ENCODE peak calls at places on chromosomes 7 and 10, in nine cellular contexts. Y is fibroblast of pulmonary artery, J is B cell, Q is fibroblast of lung, N is endothelial cell of umbilical vein, H is RWPE1, B is hepatocyte, C is foreskin keratinocyte, X is astrocyte of the spinal cord. F is an unnamed sample.

GRCh38 chr7:115332691-115333090 is 410.8 kb downstream of the MDFIC start:
- DNase-seq in Y (peak; percentile 4), J (no peak), Q (no peak), N (no peak), H (no peak), B (no peak), C (no peak), X (no peak), F (no peak)

GRCh38 chr7:155009570-155010157 is 6.7 kb upstream of the PAXIP1 start:
- DNase-seq in Y (peak; percentile 2), J (peak; percentile 31), Q (no peak), N (peak; percentile 22), H (no peak), B (no peak), C (no peak), X (no peak), F (peak; percentile 19)

GRCh38 chr7:2541291-2542010 is 13.9 kb downstream of the BRAT1 start:
- DNase-seq in Y (no peak), J (peak; percentile 16), Q (no peak), N (no peak), H (no peak), B (no peak), C (no peak), X (no peak), F (no peak)

GRCh38 chr7:30038182-30038980 is 10.2 kb downstream of the PLEKHA8 start:
- DNase-seq in Y (no peak), J (no peak), Q (no peak), N (no peak), H (no peak), B (no peak), C (no peak), X (no peak), F (peak; percentile 54)

GRCh38 chr7:84017653-84018052 is 176.9 kb downstream of the SEMA3A start:
- DNase-seq in Y (no peak), J (no peak), Q (peak; percentile 50), N (no peak), H (no peak), B (no peak), C (no peak), X (no peak), F (no peak)

GRCh38 chr7:49773082-49773938 is at the start of gene VWC2:
- DNase-seq in Y (no peak), J (no peak), Q (no peak), N (no peak), H (no peak), B (peak; percentile 16), C (no peak), X (no peak), F (no peak)

GRCh38 chr10:94423627-94424026 is 21.3 kb downstream of the TBC1D12 start:
- DNase-seq in Y (peak; percentile 52), J (no peak), Q (peak; percentile 86), N (no peak), H (no peak), B (no peak), C (no peak), X (peak; percentile 53), F (peak; percentile 21)

GRCh38 chr10:128064615-128065580 is 61.3 kb downstream of the MKI67 start:
- DNase-seq in Y (peak; percentile 81), J (peak; percentile 85), Q (peak; percentile 93), N (no peak), H (peak; percentile 80), B (no peak), C (peak; percentile 95), X (peak; percentile 74), F (peak; percentile 82)

GRCh38 chr10:31604646-31605170 is 285.7 kb downstream of the ZEB1 start:
- DNase-seq in Y (no peak), J (no peak), Q (no peak), N (no peak), H (no peak), B (no peak), C (no peak), X (no peak), F (no peak)

GRCh38 chr7:103962070-103962469 is 27.4 kb downstream of the RELN start:
- DNase-seq in Y (no peak), J (no peak), Q (no peak), N (no peak), H (no peak), B (no peak), C (no peak), X (no peak), F (no peak)

GRCh38 chr7:156127166-156128134 is 315.2 kb upstream of the SHH start:
- DNase-seq in Y (no peak), J (no peak), Q (no peak), N (no peak), H (peak; percentile 31), B (no peak), C (peak; percentile 8), X (no peak), F (no peak)

DNA sequence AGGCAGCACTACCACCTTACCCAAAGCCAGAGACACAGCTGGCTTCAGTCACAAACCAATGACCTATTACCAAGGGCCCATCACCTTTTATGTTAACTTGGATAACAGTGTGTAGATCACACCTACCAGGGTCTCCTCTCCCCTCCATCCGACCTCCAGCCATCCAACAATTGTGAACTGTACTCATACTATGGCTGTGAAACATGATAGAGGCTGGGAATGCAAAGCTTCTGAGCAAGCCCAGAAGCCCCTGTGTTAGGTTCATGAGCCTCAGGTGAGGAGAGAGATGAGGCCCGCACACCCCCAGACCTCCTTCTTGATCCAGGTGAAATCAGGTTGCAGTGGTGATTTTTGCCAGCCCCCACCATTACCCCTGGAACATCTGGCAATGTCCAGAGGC is 47.7 kb downstream of the PNLIPRP2 start:
- DNase-seq in Y (no peak), J (no peak), Q (no peak), N (no peak), H (no peak), B (no peak), C (no peak), X (no peak), F (no peak)
- TF ChIP-seq CTCF in Y (no peak), J (no peak), Q (no peak), N (no peak), H (no peak), B (no peak), C (no peak), X (no peak), F (no peak)

DNA sequence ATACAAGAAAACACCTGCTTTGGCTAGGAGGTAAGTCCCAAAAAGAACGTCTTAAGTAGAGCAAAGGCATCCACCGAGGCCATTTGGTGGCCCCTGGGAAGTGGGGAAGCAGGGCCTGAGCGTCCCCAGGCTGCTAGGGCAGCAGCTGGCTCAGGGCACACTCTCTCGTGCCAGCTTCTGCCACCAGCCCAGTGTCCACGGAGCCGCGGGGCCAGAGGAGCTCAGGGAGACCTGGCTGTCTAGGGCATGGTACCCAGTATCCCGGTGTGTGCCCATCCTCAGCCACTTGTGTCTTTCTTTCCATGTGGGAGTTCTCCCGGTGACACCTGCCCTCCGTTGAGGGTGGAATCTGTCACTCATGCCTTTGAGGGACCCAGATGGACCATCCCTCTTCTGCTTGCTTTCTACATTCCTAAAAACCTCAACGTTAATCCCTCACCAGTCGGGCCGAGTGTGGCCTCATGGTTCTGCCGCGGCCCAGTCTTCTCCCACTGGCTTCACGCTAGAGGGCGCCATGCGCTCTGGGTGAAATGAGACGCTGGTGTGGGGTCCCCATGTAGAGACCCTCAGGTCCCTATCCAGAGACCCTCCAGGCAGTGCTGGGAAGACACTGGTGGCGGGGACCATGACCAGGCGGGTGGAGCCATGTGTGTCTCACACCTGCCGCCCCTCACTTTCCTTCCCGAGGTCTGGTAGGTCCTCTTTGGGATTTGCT is 9.5 kb upstream of the AP5Z1 start:
- DNase-seq in Y (no peak), J (no peak), Q (no peak), N (no peak), H (no peak), B (no peak), C (no peak), X (no peak), F (no peak)
- TF ChIP-seq CTCF in Y (peak; percentile 34), J (no peak), Q (peak; percentile 16), N (no peak), H (no peak), B (peak; percentile 32), C (peak; percentile 49), X (peak; percentile 48), F (peak; percentile 21)

GRCh38 chr10:107169516-107169915 is 5.0 kb upstream of the SORCS1 start:
- DNase-seq in Y (no peak), J (no peak), Q (no peak), N (no peak), H (no peak), B (no peak), C (no peak), X (no peak), F (no peak)
- TF ChIP-seq CTCF in Y (no peak), J (no peak), Q (no peak), N (no peak), H (no peak), B (peak; percentile 21), C (no peak), X (no peak), F (no peak)

DNA sequence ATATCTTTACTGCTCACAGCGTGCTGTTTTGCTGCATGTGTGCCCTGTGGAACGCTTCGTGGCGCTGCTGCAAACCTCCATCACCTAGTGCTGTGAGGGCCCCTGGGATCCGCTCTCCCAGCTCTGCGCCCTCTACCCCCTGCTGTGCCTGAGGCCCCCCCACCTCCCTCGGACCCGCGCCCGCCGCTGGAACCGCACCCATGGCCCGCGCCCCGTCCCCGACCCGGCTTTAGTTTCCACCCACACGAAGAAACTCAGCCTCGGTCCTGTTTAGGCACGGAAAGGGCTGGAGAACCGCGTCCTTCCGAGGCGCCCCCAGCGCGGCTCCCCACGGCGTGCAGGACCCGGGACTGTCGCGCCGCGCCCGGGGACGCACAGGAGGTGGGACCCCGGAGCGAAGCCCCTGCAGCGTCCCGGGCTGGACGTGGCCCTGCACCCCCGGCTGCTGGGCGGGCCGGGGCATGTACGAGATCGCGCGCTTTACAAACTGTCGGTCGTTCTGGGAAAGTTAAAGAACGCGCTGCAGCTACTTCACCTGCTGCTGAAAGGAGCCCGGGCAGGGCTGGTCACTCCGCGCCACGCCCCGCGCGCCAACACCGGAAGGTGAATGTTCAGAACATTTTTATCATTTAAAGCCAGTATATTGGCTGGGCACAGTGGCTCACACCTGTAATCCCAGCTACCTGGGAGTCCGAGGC is 54.3 kb downstream of the BMS1 start:
- DNase-seq in Y (peak; percentile 29), J (no peak), Q (peak; percentile 31), N (peak; percentile 24), H (peak; percentile 8), B (peak; percentile 34), C (no peak), X (peak; percentile 15), F (peak; percentile 21)
- TF ChIP-seq CTCF in Y (peak; percentile 24), J (no peak), Q (peak; percentile 32), N (no peak), H (no peak), B (no peak), C (peak; percentile 45), X (peak; percentile 26), F (peak; percentile 4)

DNA sequence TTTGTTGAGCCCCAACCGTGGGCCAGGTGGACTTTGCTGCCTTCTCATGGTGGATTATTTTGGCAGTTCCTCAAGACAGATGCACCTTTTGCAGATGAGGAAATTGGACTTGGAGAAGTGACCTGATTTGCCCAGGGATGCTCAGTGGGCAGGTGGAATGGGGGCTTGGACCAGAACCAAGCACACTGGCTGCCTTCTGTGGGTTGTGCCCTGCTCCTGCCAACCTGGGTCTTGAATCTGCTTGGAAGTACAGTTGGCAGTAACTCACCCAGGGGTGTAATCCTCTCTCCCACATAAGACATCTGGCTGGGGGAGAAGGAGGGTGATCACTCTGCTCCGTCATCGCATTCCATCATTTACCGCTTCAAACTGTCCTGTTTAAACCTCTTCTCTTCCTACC is 110.5 kb upstream of the GPR26 start:
- DNase-seq in Y (no peak), J (no peak), Q (no peak), N (no peak), H (no peak), B (no peak), C (no peak), X (no peak), F (no peak)
- TF ChIP-seq CTCF in Y (no peak), J (no peak), Q (no peak), N (no peak), H (no peak), B (no peak), C (no peak), X (no peak), F (no peak)